ENCODE peak calls at places on chromosomes 7 and 10, in seven cellular contexts. I is HAP-1; K is AG09319; M is DND-41; L is activated CD8-positive, alpha-beta T cell treated with anti-CD3 and anti-CD28 coated beads for 36 hours; J is psoas muscle; Y is activated T-helper 1 cell treated with Interleukin-2 at 50 U/mL for 16 hours. X is an unnamed sample.

GRCh38 chr7:16402940-16403339 is 18.4 kb downstream of the CRPPA start:
- DNase-seq in I (no peak), K (no peak), M (no peak), L (no peak), J (no peak), Y (no peak), X (no peak)

GRCh38 chr10:54758791-54759190 is 42.2 kb downstream of the PCDH15 start:
- DNase-seq in I (no peak), K (no peak), M (no peak), L (no peak), J (no peak), Y (no peak), X (no peak)

GRCh38 chr10:89904755-89905154 is 203.4 kb downstream of the KIF20B start:
- DNase-seq in I (no peak), K (no peak), M (peak), L (peak), J (no peak), Y (no peak), X (no peak)

GRCh38 chr10:63093227-63093626 is 39.9 kb upstream of the NRBF2 start:
- DNase-seq in I (no peak), K (no peak), M (no peak), L (no peak), J (no peak), Y (no peak), X (no peak)

GRCh38 chr10:72234560-72235095 is 18.6 kb upstream of the ASCC1 start:
- DNase-seq in I (no peak), K (no peak), M (no peak), L (no peak), J (no peak), Y (no peak), X (no peak)

GRCh38 chr7:111168182-111168581 is 77.3 kb downstream of the LRRN3 start:
- DNase-seq in I (peak), K (no peak), M (no peak), L (no peak), J (no peak), Y (no peak), X (no peak)

GRCh38 chr10:3429651-3430050 is 257.1 kb upstream of the PITRM1 start:
- DNase-seq in I (no peak), K (no peak), M (no peak), L (no peak), J (no peak), Y (no peak), X (no peak)

GRCh38 chr7:11605749-11606148 is 226.2 kb downstream of the THSD7A start:
- DNase-seq in I (no peak), K (no peak), M (no peak), L (no peak), J (no peak), Y (no peak), X (no peak)

GRCh38 chr10:680146-680545 is 9.3 kb downstream of the DIP2C start:
- DNase-seq in I (no peak), K (no peak), M (no peak), L (no peak), J (peak), Y (no peak), X (no peak)

GRCh38 chr7:22275574-22276150 is 81.3 kb downstream of the RAPGEF5 start:
- DNase-seq in I (no peak), K (no peak), M (peak), L (no peak), J (no peak), Y (no peak), X (no peak)

GRCh38 chr10:62996925-62997324 is 136.2 kb upstream of the NRBF2 start:
- DNase-seq in I (no peak), K (no peak), M (no peak), L (no peak), J (no peak), Y (no peak), X (no peak)

GRCh38 chr7:8314566-8314965 is 52.6 kb upstream of the ICA1 start:
- DNase-seq in I (no peak), K (no peak), M (no peak), L (no peak), J (no peak), Y (no peak), X (no peak)

GRCh38 chr10:89981891-89982290 is 280.5 kb downstream of the KIF20B start:
- DNase-seq in I (no peak), K (no peak), M (no peak), L (no peak), J (no peak), Y (no peak), X (no peak)

GRCh38 chr7:149884541-149884940 is 10.8 kb downstream of the ATP6V0E2 start:
- DNase-seq in I (no peak), K (no peak), M (no peak), L (no peak), J (no peak), Y (no peak), X (no peak)

GRCh38 chr10:52312999-52313349 is 1.1 kb upstream of the DKK1 start:
- DNase-seq in I (no peak), K (no peak), M (no peak), L (no peak), J (no peak), Y (no peak), X (no peak)

GRCh38 chr7:5528071-5528814 is 104.6 kb upstream of the TNRC18 start:
- DNase-seq in I (peak), K (no peak), M (peak), L (peak), J (peak), Y (no peak), X (no peak)

GRCh38 chr10:70379581-70380176 is 2.7 kb downstream of the LRRC20 start:
- DNase-seq in I (no peak), K (no peak), M (peak), L (no peak), J (no peak), Y (no peak), X (peak)

GRCh38 chr7:42854521-42855118 is 57.2 kb downstream of the C7orf25 start:
- DNase-seq in I (no peak), K (no peak), M (no peak), L (no peak), J (no peak), Y (no peak), X (no peak)

GRCh38 chr10:68957654-68958053 is 1.7 kb downstream of the DDX21 start:
- DNase-seq in I (no peak), K (no peak), M (no peak), L (no peak), J (no peak), Y (no peak), X (peak)

GRCh38 chr10:23516530-23516929 is 77.7 kb downstream of the OTUD1 start:
- DNase-seq in I (no peak), K (no peak), M (peak), L (no peak), J (no peak), Y (no peak), X (peak)

GRCh38 chr10:114042895-114043531 is 653 bp upstream of the ADRB1 start:
- DNase-seq in I (peak), K (no peak), M (peak), L (peak), J (peak), Y (no peak), X (peak)

GRCh38 chr7:132412435-132412834 is 163.8 kb downstream of the PLXNA4 start:
- DNase-seq in I (no peak), K (no peak), M (no peak), L (no peak), J (no peak), Y (no peak), X (no peak)

X was measured in SK-N-SH.